ENCODE peak calls at places on chromosomes 12 and 14, in five cellular contexts. I is lower leg skin, X is ovary, A is lower lobe of right lung, N is IMR-90. Q is an unnamed sample.

GRCh38 chr12:29781176-29781575 is 2.6 kb downstream of the TMTC1 start:
- DNase-seq in X (no peak), I (no peak), A (no peak), N (no peak), Q (no peak)

GRCh38 chr12:11724888-11725310 is 75.4 kb downstream of the ETV6 start:
- DNase-seq in X (no peak), A (no peak), N (peak; percentile 56), I (no peak), Q (peak; percentile 76)

GRCh38 chr12:3224530-3224903 is 147.3 kb downstream of the TSPAN9 start:
- DNase-seq in I (no peak), N (no peak), X (no peak), A (no peak), Q (no peak)

GRCh38 chr12:12384601-12385321 is 27.9 kb downstream of the BORCS5 start:
- DNase-seq in N (no peak), X (no peak), I (no peak), A (no peak), Q (peak; percentile 40)

GRCh38 chr14:36513451-36514277 is 6.4 kb downstream of the NKX2-1 start:
- DNase-seq in X (no peak), A (peak; percentile 82), I (no peak), N (no peak), Q (no peak)

GRCh38 chr12:127811988-127812387 is 455.0 kb upstream of the TMEM132C start:
- DNase-seq in X (no peak), I (no peak), N (no peak), A (no peak), Q (peak; percentile 94)

GRCh38 chr12:5473076-5473475 is 41.2 kb downstream of the NTF3 start:
- DNase-seq in X (no peak), N (peak; percentile 61), A (no peak), I (no peak), Q (no peak)

GRCh38 chr14:99909500-99910064 is 116.4 kb downstream of the EML1 start:
- DNase-seq in I (no peak), X (no peak), A (no peak), N (no peak), Q (no peak)

GRCh38 chr12:4438834-4439596 is 6.6 kb downstream of the FGF6 start:
- DNase-seq in N (no peak), I (peak; percentile 15), X (no peak), A (no peak), Q (no peak)

GRCh38 chr12:91091916-91092715 is 19.2 kb downstream of the LUM start:
- DNase-seq in N (no peak), I (no peak), A (no peak), X (no peak), Q (peak; percentile 29)

GRCh38 chr14:101088395-101088667 is 184.8 kb upstream of the RTL1 start:
- DNase-seq in X (no peak), N (no peak), A (no peak), I (no peak), Q (no peak)

GRCh38 chr14:87155850-87156491 is 837.0 kb downstream of the GALC start:
- DNase-seq in X (no peak), A (no peak), I (no peak), N (no peak), Q (no peak)

GRCh38 chr12:87196329-87196728 is 832.9 kb downstream of the C12orf50 start:
- DNase-seq in X (no peak), A (no peak), I (no peak), N (peak; percentile 5), Q (no peak)

GRCh38 chr14:68815288-68816182 is 22.7 kb upstream of the ZFP36L1 start:
- DNase-seq in I (no peak), A (no peak), X (no peak), N (no peak), Q (no peak)

GRCh38 chr14:68819260-68819691 is 26.4 kb upstream of the ZFP36L1 start:
- DNase-seq in I (no peak), N (peak; percentile 66), X (no peak), A (no peak), Q (peak; percentile 80)

GRCh38 chr14:68816183-68816942 is 23.5 kb upstream of the ZFP36L1 start:
- DNase-seq in N (peak; percentile 86), I (peak; percentile 98), A (peak; percentile 95), X (peak; percentile 95), Q (peak; percentile 93)

GRCh38 chr14:68817513-68818212 is 24.8 kb upstream of the ZFP36L1 start:
- DNase-seq in A (no peak), N (no peak), X (no peak), I (no peak), Q (no peak)

GRCh38 chr14:68816943-68817430 is 24.1 kb upstream of the ZFP36L1 start:
- DNase-seq in X (no peak), A (no peak), I (no peak), N (no peak), Q (no peak)
- TF ChIP-seq CTCF in X (no peak), A (no peak), I (no peak), N (no peak), Q (no peak)

DNA sequence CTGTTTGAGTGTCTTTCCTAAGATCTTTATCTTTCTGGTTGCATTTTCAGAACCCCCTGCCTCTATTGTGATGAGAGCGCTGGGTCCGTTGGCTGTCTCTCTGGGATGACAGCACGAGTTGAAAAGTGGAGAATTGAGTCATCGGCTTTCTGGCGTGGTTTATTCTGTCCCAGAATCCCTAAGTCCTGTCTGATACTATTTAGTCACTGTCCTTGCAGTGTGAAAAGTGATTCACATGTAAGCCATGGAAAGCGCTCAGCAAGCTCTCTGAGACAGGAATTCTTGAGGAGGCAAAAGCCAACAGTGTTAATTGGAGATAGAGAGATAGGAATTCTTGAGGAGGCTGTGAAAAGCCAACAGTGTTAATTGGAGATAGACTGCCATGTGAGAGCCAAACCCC is 121.7 kb downstream of the CHST11 start:
- DNase-seq in A (no peak), N (peak; percentile 84), X (no peak), I (no peak), Q (peak; percentile 84)
- H3K4me3 ChIP-seq in A (no peak overlapping the region), N (no peak overlapping the region), X (no peak overlapping the region), I (no peak overlapping the region), Q (no peak overlapping the region)

GRCh38 chr14:34113051-34113511 is 162.2 kb upstream of the EGLN3 start:
- DNase-seq in A (no peak), N (peak; percentile 31), X (no peak), I (no peak), Q (peak; percentile 3)

GRCh38 chr14:34110531-34110930 is 159.7 kb upstream of the EGLN3 start:
- DNase-seq in A (no peak), X (no peak), N (no peak), I (no peak), Q (no peak)

GRCh38 chr14:34113991-34114390 is 163.1 kb upstream of the EGLN3 start:
- DNase-seq in A (no peak), I (no peak), X (no peak), N (no peak), Q (no peak)

GRCh38 chr14:34111505-34111904 is 160.6 kb upstream of the EGLN3 start:
- DNase-seq in A (no peak), N (no peak), X (no peak), I (no peak), Q (no peak)

GRCh38 chr14:34111933-34112332 is 161.1 kb upstream of the EGLN3 start:
- DNase-seq in N (no peak), X (no peak), I (no peak), A (no peak), Q (no peak)
- TF ChIP-seq CTCF in N (no peak), X (no peak), I (no peak), A (no peak), Q (no peak)

DNA sequence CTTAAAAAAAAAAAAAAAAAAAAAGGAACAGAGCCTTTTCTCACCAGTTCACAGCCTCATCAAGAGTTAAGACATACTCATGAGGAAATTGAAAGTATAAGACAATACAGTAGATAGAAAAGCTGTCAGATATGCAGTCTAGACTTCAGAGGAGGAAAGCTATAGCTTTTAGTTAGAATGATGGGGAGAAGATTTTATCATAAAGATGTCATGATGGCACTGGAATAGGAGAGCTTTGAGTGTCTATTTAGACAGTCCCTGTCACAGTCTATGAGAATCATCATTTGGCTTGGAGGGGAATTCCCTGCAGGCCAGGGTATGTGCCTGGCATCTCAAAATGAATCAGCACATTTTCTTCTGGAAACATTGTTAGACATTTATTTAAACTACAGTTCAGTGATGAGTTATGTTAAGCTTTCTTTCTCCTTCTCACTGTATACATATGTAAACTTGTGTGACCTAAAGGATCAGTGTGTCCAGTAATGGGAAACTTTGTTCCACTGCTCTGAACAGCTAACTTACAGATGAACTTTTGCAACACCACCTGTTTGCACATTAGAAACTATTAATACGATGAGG is 2.9 kb upstream of the RAB35 start:
- DNase-seq in I (no peak), X (no peak), N (peak; percentile 90), A (no peak), Q (peak; percentile 22)
- H3K4me3 ChIP-seq in I (no peak overlapping the region), X (no peak overlapping the region), N (no peak overlapping the region), A (no peak overlapping the region), Q (no peak overlapping the region)

GRCh38 chr12:128968668-128969067 is 115.4 kb downstream of the GLT1D1 start:
- DNase-seq in I (no peak), X (no peak), N (no peak), A (no peak), Q (no peak)

GRCh38 chr12:128970941-128971340 is 117.7 kb downstream of the GLT1D1 start:
- DNase-seq in A (no peak), X (no peak), I (no peak), N (no peak), Q (no peak)

GRCh38 chr12:128970110-128970509 is 116.8 kb downstream of the GLT1D1 start:
- DNase-seq in I (no peak), A (no peak), N (no peak), X (no peak), Q (no peak)

GRCh38 chr12:128971802-128972201 is 118.5 kb downstream of the GLT1D1 start:
- DNase-seq in A (no peak), N (no peak), I (no peak), X (no peak), Q (no peak)

DNA sequence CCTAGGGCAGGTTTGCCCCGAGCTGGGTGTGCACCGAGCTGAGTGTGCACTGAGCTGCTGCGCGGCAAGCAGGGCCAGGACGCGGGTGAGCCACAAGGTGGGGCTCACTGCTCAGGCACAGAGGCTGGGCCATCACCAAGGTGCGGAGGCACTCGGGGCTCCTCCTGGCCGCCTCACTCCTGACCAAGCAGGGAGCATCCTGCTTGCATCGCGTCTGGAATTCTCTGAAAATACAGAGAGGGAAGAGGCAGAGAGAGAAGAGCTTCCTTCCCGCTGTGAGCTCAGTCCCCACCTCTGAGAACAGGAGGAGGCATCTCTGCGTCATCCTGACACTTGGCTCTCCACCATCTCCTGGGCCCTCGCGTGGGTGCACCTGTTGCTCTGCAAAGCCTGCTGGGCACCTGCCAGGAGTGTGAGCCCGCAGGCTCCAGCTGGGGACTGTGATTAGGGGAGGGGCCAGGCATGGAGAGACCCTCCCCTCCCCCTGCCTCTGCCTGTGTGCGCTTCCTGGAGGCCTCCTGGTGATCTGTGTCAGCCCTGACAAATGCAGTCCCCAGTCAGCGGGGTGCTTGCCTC is 116.3 kb downstream of the GLT1D1 start:
- DNase-seq in I (no peak), A (no peak), N (no peak), X (no peak), Q (no peak)
- TF ChIP-seq CTCF in I (no peak), A (peak; percentile 29), N (no peak), X (no peak), Q (peak; percentile 22)

GRCh38 chr12:120266180-120266535 is 628 bp upstream of the PXN start:
- DNase-seq in X (no peak), I (no peak), A (no peak), N (no peak), Q (no peak)
- H3K4me3 ChIP-seq in X (no peak overlapping the region), I (no peak overlapping the region), A (no peak overlapping the region), N (no peak overlapping the region), Q (no peak overlapping the region)

DNA sequence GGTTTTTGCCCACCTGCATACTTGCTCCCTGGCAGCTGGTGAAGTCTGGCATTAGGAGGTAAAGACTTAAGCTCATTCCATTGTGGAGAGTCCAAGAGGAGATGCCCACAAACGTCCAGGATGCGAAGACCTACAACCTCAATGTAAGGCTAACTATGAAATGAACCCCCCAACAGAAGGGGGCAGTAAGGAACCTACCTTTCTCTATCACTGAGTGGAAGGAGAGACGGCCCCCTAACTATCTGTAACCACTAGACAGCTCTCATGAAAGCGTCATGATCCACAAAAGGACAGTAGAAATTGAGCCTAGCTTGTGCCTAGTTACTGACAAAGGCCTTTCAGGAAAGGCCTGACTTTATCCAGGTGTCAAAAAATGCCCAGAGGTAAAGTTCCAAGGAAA is 55.3 kb downstream of the ZFYVE21 start:
- DNase-seq in X (no peak), A (no peak), N (no peak), I (no peak), Q (no peak)
- TF ChIP-seq CTCF in X (no peak), A (no peak), N (no peak), I (no peak), Q (no peak)